ENCODE peak calls at places on chromosomes 16 and 17, in six cellular contexts. Z, H, G, F, K and D are unnamed samples.

GRCh38 chr16:8996891-8997290 is 33.2 kb upstream of the USP7 start:
- DNase-seq in Z (no peak), H (no peak), G (no peak), F (no peak), K (no peak), D (no peak)

GRCh38 chr16:8936421-8936820 is 27.3 kb downstream of the USP7 start:
- DNase-seq in Z (peak), H (peak), G (no peak), F (no peak), K (peak), D (no peak)

GRCh38 chr16:87233928-87234327 is 83.3 kb downstream of the C16orf95 start:
- DNase-seq in Z (no peak), H (no peak), G (no peak), F (no peak), K (no peak), D (no peak)

GRCh38 chr16:59632266-59632855 is 898.2 kb upstream of the GOT2 start:
- DNase-seq in Z (no peak), H (no peak), G (no peak), F (no peak), K (no peak), D (no peak)

GRCh38 chr17:78154903-78155811 is 9.0 kb downstream of the C17orf99 start:
- DNase-seq in Z (no peak), H (no peak), G (no peak), F (no peak), K (peak), D (no peak)

GRCh38 chr16:81189100-81189664 is 49.3 kb upstream of the BCO1 start:
- DNase-seq in Z (no peak), H (no peak), G (peak), F (peak), K (peak), D (peak)

GRCh38 chr17:44587339-44587738 is 30.1 kb downstream of the FZD2 start:
- DNase-seq in Z (peak), H (no peak), G (peak), F (peak), K (no peak), D (no peak)

GRCh38 chr17:44892250-44892649 is 7.0 kb downstream of the EFTUD2 start:
- DNase-seq in Z (no peak), H (no peak), G (no peak), F (no peak), K (no peak), D (no peak)

GRCh38 chr16:77387810-77388209 is 47.0 kb downstream of the ADAMTS18 start:
- DNase-seq in Z (no peak), H (no peak), G (no peak), F (no peak), K (no peak), D (no peak)

GRCh38 chr17:2900842-2901241 is 104.6 kb downstream of the RAP1GAP2 start:
- DNase-seq in Z (no peak), H (no peak), G (no peak), F (no peak), K (no peak), D (no peak)

GRCh38 chr17:55157165-55157564 is 107.6 kb upstream of the HLF start:
- DNase-seq in Z (no peak), H (no peak), G (no peak), F (no peak), K (no peak), D (no peak)

GRCh38 chr17:50660887-50661345 is 26.2 kb downstream of the ABCC3 start:
- DNase-seq in Z (no peak), H (no peak), G (no peak), F (no peak), K (no peak), D (no peak)

GRCh38 chr17:79219208-79219935 is 144.7 kb downstream of the ENGASE start:
- DNase-seq in Z (no peak), H (no peak), G (no peak), F (no peak), K (no peak), D (no peak)

GRCh38 chr17:83174859-83175550 is 95.6 kb downstream of the METRNL start:
- DNase-seq in Z (no peak), H (no peak), G (no peak), F (no peak), K (no peak), D (no peak)

GRCh38 chr17:68197091-68197996 is 50.5 kb upstream of the AMZ2 start:
- DNase-seq in Z (peak), H (peak), G (no peak), F (no peak), K (peak), D (no peak)

GRCh38 chr17:62093188-62094155 is 28.4 kb upstream of the MED13 start:
- DNase-seq in Z (peak), H (no peak), G (no peak), F (no peak), K (no peak), D (no peak)

GRCh38 chr17:52841971-52842370 is 683.5 kb upstream of the CA10 start:
- DNase-seq in Z (no peak), H (no peak), G (no peak), F (no peak), K (no peak), D (no peak)

DNA sequence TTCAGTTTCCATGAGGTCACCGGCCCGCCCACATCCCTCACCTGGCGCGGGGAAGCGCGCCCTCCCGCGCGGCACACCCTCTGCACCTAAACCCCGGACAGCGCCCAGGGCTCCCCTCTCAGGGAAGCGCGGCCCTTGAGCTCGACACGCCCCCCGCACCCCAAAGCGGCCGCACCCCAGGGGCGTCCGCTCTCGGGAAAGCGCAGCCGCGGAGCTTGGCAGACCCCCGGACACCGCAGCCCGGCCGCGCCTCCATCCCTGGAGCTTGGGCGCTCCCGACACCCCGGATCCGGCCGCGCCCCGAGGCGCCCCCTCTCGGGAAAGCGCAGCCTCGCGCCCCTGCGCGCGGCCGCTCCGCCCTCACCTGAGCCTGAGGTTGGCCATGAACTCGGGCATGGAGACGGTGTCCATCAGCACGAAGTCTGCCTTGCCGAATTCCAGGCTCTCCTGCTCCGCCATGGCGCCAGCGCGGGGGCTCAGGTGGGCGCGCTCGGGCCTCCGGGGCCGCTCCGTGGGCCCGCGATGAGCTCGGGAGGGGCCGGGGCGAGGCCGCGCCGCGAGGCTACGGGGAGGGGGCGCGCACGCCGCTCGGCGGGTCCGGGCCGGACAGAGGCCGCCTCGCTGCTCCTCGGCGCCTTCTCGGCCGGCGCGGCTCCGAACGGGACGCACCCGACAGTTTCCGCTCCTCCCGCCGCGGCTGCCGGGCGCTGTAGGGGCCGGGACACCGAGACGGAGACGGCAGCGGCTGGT is at the start of gene MYO1D:
- DNase-seq in Z (peak), H (peak), G (peak), F (peak), K (peak), D (peak)
- TF ChIP-seq POLR2A in Z (peak), H (peak), G (peak), F (no peak), K (peak), D (no peak)

GRCh38 chr16:30407794-30408534 is 558 bp downstream of the ZNF771 start:
- DNase-seq in Z (no peak), H (no peak), G (no peak), F (no peak), K (no peak), D (no peak)

GRCh38 chr16:30406911-30407793 is at the start of gene ZNF771:
- DNase-seq in Z (peak), H (peak), G (peak), F (peak), K (peak), D (peak)

GRCh38 chr16:30413116-30413806 is 5.9 kb downstream of the ZNF771 start:
- DNase-seq in Z (no peak), H (no peak), G (no peak), F (no peak), K (no peak), D (no peak)

GRCh38 chr16:30414159-30414558 is 6.8 kb downstream of the ZNF771 start:
- DNase-seq in Z (no peak), H (no peak), G (no peak), F (no peak), K (no peak), D (no peak)

DNA sequence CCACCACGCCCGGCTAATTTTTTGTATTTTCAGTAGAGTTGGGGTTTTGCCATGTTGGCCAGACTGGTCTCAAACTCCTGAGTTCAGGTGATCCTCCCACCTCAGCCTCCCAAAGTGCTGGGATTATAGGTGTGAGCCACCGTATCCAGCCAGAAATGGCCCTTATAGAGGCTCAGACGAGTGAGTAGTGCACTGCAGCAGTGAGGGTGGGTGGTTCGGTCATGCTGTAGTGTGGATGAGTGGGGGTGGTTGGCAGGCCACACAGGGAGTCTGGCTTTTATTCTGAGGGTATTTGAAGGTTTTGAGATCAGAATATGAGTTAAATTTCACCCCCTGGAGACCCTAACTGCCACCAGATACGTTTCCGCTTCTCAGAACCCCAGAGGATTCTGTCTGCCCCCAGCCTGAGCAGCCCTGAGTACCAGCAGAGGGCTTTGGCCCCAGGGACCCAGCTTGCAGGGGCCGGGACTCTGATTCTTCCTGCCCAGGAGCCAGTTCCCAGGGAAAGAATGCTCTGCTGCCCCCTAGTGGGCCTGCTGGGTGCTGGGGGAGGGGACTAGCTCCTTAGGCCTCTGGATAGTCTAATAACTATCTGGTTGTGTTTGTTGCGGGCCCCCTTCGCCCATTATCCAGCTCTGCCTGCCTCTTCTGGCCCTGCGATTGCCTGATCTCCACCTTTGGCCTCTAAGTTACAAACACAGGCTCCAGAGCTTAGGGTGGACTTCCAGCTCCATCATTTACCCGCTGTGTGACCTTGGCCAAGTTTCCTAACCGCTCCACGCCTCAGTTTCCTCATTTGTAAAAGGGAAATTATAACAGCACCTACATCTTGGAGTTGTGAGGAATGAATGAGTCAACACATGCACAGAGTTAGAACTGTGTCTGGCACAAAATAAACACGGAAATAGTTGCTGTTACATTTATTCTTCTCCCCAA is 2.0 kb downstream of the ZNF771 start:
- DNase-seq in Z (peak), H (peak), G (peak), F (peak), K (peak), D (peak)
- TF ChIP-seq POLR2A in Z (no peak), H (no peak), G (no peak), F (no peak), K (no peak), D (no peak)

GRCh38 chr17:75557075-75557851 is 30.3 kb upstream of the MYO15B start:
- DNase-seq in Z (peak), H (peak), G (no peak), F (no peak), K (peak), D (no peak)
- TF ChIP-seq POLR2A in Z (no peak), H (no peak), G (no peak), F (no peak), K (no peak), D (no peak)

GRCh38 chr17:75268931-75269330 is 2.1 kb downstream of the MIF4GD start:
- DNase-seq in Z (no peak), H (no peak), G (no peak), F (no peak), K (no peak), D (no peak)
- TF ChIP-seq POLR2A in Z (no peak), H (peak), G (no peak), F (no peak), K (peak), D (no peak)

GRCh38 chr16:2507052-2507678 is 6.6 kb upstream of the ATP6V0C start:
- DNase-seq in Z (no peak), H (peak), G (no peak), F (peak), K (peak), D (peak)
- TF ChIP-seq POLR2A in Z (no peak), H (no peak), G (no peak), F (no peak), K (no peak), D (no peak)

GRCh38 chr17:40548982-40549680 is 16.1 kb downstream of the CCR7 start:
- DNase-seq in Z (peak), H (peak), G (peak), F (no peak), K (peak), D (peak)
- TF ChIP-seq POLR2A in Z (no peak), H (peak), G (no peak), F (no peak), K (no peak), D (no peak)

GRCh38 chr16:50879873-50880695 is 138.2 kb downstream of the CYLD start:
- DNase-seq in Z (no peak), H (peak), G (no peak), F (no peak), K (no peak), D (no peak)
- TF ChIP-seq POLR2A in Z (no peak), H (no peak), G (no peak), F (no peak), K (no peak), D (no peak)

DNA sequence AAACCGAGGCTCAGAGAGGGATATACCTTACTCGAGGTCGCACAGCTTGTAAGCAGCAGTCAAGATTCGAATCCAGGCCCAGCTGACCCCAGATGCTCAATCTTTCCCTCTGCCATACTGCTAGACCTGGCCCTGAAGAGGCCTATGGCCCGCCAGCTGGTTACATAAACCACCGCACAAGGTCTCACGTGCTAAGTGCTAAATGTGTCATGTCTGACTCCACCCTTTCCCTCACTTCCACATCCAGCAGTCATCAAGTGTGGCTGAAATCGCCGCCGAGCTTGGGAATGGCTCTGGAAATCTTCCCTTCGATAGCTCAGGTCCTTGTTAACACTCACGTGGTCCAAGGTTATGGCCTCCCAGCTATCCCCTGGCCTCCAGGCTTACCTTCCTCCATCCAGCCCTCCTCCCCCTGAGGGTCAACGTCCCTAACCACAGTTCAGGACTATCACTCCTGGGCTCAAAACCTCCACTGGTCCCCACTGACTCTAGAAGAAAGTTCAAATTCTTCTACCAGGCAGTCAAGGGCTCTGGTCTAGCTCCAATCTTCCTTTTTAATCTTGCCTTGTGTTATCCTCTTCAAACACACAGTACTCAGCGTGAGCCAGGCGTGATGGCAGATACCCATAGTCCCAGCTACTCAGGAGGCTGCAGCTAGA is 3.5 kb downstream of the ZBTB4 start:
- DNase-seq in Z (no peak), H (no peak), G (peak), F (peak), K (peak), D (peak)
- TF ChIP-seq POLR2A in Z (no peak), H (no peak), G (no peak), F (no peak), K (no peak), D (no peak)